ENCODE peak calls at places on chromosomes 11 and 22, in five cellular contexts. One of them, this sample, is unnamed.
A peak's percentile ranks its signal among the peaks of the same experiment; 100 is the strongest.

GRCh38 chr11:9264381-9265210 is 554 bp downstream of the DENND5A start:
- DNase-seq in right lobe of liver: peak; percentile 51
- DNase-seq in astrocyte: peak; percentile 67
- DNase-seq in psoas muscle: peak; percentile 64
- DNase-seq in tibial artery: peak; percentile 84
- DNase-seq in this sample: peak; percentile 89

GRCh38 chr11:12932485-12932884 is 76.6 kb upstream of the RASSF10 start:
- DNase-seq in right lobe of liver: no peak
- DNase-seq in astrocyte: no peak
- DNase-seq in psoas muscle: no peak
- DNase-seq in tibial artery: no peak
- DNase-seq in this sample: no peak

GRCh38 chr11:116192509-116193206 is 580.1 kb downstream of the BUD13 start:
- DNase-seq in right lobe of liver: no peak
- DNase-seq in astrocyte: no peak
- DNase-seq in psoas muscle: no peak
- DNase-seq in tibial artery: no peak
- DNase-seq in this sample: no peak

GRCh38 chr11:71532016-71532610 is 5.0 kb downstream of the KRTAP5-7 start:
- DNase-seq in right lobe of liver: no peak
- DNase-seq in astrocyte: no peak
- DNase-seq in psoas muscle: no peak
- DNase-seq in tibial artery: peak; percentile 6
- DNase-seq in this sample: no peak

GRCh38 chr11:33692013-33692504 is 8.6 kb downstream of the C11orf91 start:
- DNase-seq in right lobe of liver: peak; percentile 44
- DNase-seq in astrocyte: peak; percentile 97
- DNase-seq in psoas muscle: peak; percentile 68
- DNase-seq in tibial artery: peak; percentile 83
- DNase-seq in this sample: no peak

GRCh38 chr11:125072210-125072960 is 9.3 kb downstream of the SLC37A2 start:
- DNase-seq in right lobe of liver: peak; percentile 19
- DNase-seq in astrocyte: no peak
- DNase-seq in psoas muscle: no peak
- DNase-seq in tibial artery: no peak
- DNase-seq in this sample: no peak

GRCh38 chr22:47686594-47687363 is 924.3 kb downstream of the TBC1D22A start:
- DNase-seq in right lobe of liver: no peak
- DNase-seq in astrocyte: no peak
- DNase-seq in psoas muscle: no peak
- DNase-seq in tibial artery: no peak
- DNase-seq in this sample: no peak

GRCh38 chr22:38868886-38869381 is 3.1 kb downstream of the CBX6 start:
- DNase-seq in right lobe of liver: peak; percentile 86
- DNase-seq in astrocyte: no peak
- DNase-seq in psoas muscle: peak; percentile 83
- DNase-seq in tibial artery: peak; percentile 86
- DNase-seq in this sample: peak; percentile 99

GRCh38 chr11:95335989-95336388 is 105.0 kb upstream of the SESN3 start:
- DNase-seq in right lobe of liver: no peak
- DNase-seq in astrocyte: no peak
- DNase-seq in psoas muscle: no peak
- DNase-seq in tibial artery: no peak
- DNase-seq in this sample: no peak

GRCh38 chr11:127640822-127641485 is 640.4 kb upstream of the KIRREL3 start:
- DNase-seq in right lobe of liver: no peak
- DNase-seq in astrocyte: peak; percentile 40
- DNase-seq in psoas muscle: no peak
- DNase-seq in tibial artery: no peak
- DNase-seq in this sample: no peak

GRCh38 chr22:37401401-37401859 is 25.8 kb downstream of the ELFN2 start:
- DNase-seq in right lobe of liver: no peak
- DNase-seq in astrocyte: peak; percentile 53
- DNase-seq in psoas muscle: no peak
- DNase-seq in tibial artery: no peak
- DNase-seq in this sample: peak; percentile 89

GRCh38 chr11:133355095-133355494 is 177.2 kb downstream of the OPCML start:
- DNase-seq in right lobe of liver: no peak
- DNase-seq in astrocyte: no peak
- DNase-seq in psoas muscle: no peak
- DNase-seq in tibial artery: no peak
- DNase-seq in this sample: no peak

GRCh38 chr11:33633251-33634003 is 67.2 kb downstream of the C11orf91 start:
- DNase-seq in right lobe of liver: no peak
- DNase-seq in astrocyte: peak; percentile 74
- DNase-seq in psoas muscle: no peak
- DNase-seq in tibial artery: no peak
- DNase-seq in this sample: peak; percentile 85

GRCh38 chr22:28892175-28892731 is 8.9 kb downstream of the ZNRF3 start:
- DNase-seq in right lobe of liver: no peak
- DNase-seq in astrocyte: no peak
- DNase-seq in psoas muscle: no peak
- DNase-seq in tibial artery: peak; percentile 11
- DNase-seq in this sample: no peak

DNA sequence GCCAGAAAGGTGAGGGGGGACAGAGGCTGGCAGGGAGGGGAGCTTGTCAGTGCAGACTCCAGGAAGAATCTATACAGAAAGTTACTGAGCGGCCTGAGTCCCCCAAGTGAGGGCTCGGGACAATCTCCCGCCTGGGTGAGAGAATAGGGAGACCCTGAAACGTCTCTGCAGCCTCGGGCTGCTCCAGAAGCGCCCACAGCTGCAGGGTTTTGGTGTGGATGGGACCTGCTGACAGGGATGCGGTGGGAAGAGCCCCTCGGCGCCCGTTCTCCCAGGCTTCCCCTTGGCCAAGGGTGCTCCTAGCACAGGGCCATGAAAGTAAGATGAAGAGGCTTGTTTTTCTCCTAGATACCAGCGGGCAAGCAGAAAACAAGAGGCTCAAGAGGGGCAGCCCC is 743 bp upstream of the RCE1 start:
- DNase-seq in right lobe of liver: no peak
- DNase-seq in astrocyte: no peak
- DNase-seq in psoas muscle: no peak
- DNase-seq in tibial artery: no peak
- DNase-seq in this sample: no peak
- H3K36me3 ChIP-seq in right lobe of liver: peaks cover 2% of the 10 kb centered on the region
- H3K36me3 ChIP-seq in astrocyte: peaks cover 8% of the 10 kb centered on the region
- H3K36me3 ChIP-seq in psoas muscle: peaks cover 4% of the 10 kb centered on the region
- H3K36me3 ChIP-seq in tibial artery: peaks cover 20% of the 10 kb centered on the region
- H3K36me3 ChIP-seq in this sample: peaks cover 13% of the 10 kb centered on the region

DNA sequence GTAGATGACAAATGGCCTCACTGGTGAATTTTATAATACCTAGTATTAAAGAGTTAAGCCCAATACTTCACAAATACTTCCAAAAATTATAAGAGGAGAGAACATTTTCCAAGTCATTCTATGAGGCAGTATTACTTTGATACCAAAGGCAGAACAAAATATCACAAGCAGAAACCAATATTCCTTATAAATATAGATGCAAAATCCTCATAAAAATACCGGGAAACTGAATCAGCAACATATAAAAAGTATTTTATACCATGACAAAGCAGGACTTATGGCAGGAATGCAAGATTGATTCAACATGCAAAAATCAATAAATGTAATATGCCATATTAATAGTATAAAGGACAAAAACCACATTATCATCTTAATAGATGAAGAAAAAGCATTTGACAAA is 22.1 kb upstream of the AMPD3 start:
- DNase-seq in right lobe of liver: no peak
- DNase-seq in astrocyte: no peak
- DNase-seq in psoas muscle: no peak
- DNase-seq in tibial artery: no peak
- DNase-seq in this sample: no peak
- H3K4me3 ChIP-seq in right lobe of liver: no peak overlapping the region
- H3K4me3 ChIP-seq in astrocyte: no peak overlapping the region
- H3K4me3 ChIP-seq in psoas muscle: no peak overlapping the region
- H3K4me3 ChIP-seq in tibial artery: no peak overlapping the region
- H3K4me3 ChIP-seq in this sample: no peak overlapping the region

DNA sequence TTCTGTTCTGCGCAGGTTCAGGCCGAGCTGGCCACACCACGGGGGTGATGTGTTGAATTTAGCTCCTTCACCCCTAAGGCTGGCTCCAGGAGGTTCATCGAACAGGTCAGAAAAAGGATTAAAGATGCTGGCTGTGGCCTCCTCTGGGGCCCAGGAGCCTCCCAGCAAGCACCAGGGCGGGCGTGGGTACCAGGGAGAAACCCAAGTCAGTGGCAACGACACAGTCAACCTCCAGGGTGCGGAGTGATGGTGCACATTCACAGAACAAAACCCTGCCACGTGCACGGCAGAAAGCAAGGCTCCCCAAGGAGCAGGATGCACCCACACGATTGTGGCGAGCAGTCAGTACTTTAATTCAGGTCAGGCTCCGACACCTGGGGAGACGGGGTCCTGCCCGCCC is 10.8 kb downstream of the C11orf24 start:
- DNase-seq in right lobe of liver: no peak
- DNase-seq in astrocyte: no peak
- DNase-seq in psoas muscle: no peak
- DNase-seq in tibial artery: no peak
- DNase-seq in this sample: no peak
- H3K36me3 ChIP-seq in right lobe of liver: peaks cover 40% of the 10 kb centered on the region
- H3K36me3 ChIP-seq in astrocyte: peaks cover 11% of the 10 kb centered on the region
- H3K36me3 ChIP-seq in psoas muscle: peaks cover 8% of the 10 kb centered on the region
- H3K36me3 ChIP-seq in tibial artery: peaks cover 45% of the 10 kb centered on the region
- H3K36me3 ChIP-seq in this sample: peaks cover 54% of the 10 kb centered on the region

GRCh38 chr11:59208956-59209355 is 3.8 kb downstream of the MPEG1 start:
- DNase-seq in right lobe of liver: no peak
- DNase-seq in astrocyte: peak; percentile 82
- DNase-seq in psoas muscle: no peak
- DNase-seq in tibial artery: no peak
- DNase-seq in this sample: no peak
- H3K4me3 ChIP-seq in right lobe of liver: no peak overlapping the region
- H3K4me3 ChIP-seq in astrocyte: no peak overlapping the region
- H3K4me3 ChIP-seq in psoas muscle: peak overlapping the region; percentile 15
- H3K4me3 ChIP-seq in tibial artery: no peak overlapping the region
- H3K4me3 ChIP-seq in this sample: no peak overlapping the region

GRCh38 chr11:83156996-83157754 is at the start of gene PCF11:
- DNase-seq in right lobe of liver: no peak
- DNase-seq in astrocyte: no peak
- DNase-seq in psoas muscle: no peak
- DNase-seq in tibial artery: no peak
- DNase-seq in this sample: no peak

GRCh38 chr11:83157755-83158473 is 983 bp downstream of the PCF11 start:
- DNase-seq in right lobe of liver: peak; percentile 58
- DNase-seq in astrocyte: peak; percentile 18
- DNase-seq in psoas muscle: peak; percentile 48
- DNase-seq in tibial artery: peak; percentile 82
- DNase-seq in this sample: no peak

GRCh38 chr11:83159901-83160865 is 3.3 kb downstream of the PCF11 start:
- DNase-seq in right lobe of liver: no peak
- DNase-seq in astrocyte: peak; percentile 32
- DNase-seq in psoas muscle: no peak
- DNase-seq in tibial artery: no peak
- DNase-seq in this sample: peak; percentile 75

GRCh38 chr11:83158965-83159900 is 2.3 kb downstream of the PCF11 start:
- DNase-seq in right lobe of liver: no peak
- DNase-seq in astrocyte: no peak
- DNase-seq in psoas muscle: no peak
- DNase-seq in tibial artery: no peak
- DNase-seq in this sample: no peak

DNA sequence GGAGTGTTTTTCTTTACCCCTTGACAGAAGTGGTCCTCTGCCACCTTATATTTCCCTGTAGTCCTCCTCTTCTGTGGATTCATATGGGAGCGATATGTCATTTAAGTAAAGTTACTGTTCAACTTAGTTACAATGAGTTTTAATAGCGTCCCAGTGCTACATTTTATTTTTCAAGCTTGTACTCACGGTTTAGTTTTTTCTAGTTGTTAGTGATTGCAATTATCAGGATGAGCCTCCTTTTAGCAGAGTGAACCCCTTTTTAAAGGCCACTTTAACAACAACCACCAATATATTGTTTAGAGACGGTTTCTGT is 1.5 kb downstream of the PCF11 start:
- DNase-seq in right lobe of liver: no peak
- DNase-seq in astrocyte: no peak
- DNase-seq in psoas muscle: no peak
- DNase-seq in tibial artery: no peak
- DNase-seq in this sample: no peak
- H3K36me3 ChIP-seq in right lobe of liver: no peaks in the 10 kb centered on the region
- H3K36me3 ChIP-seq in astrocyte: peaks cover 5% of the 10 kb centered on the region
- H3K36me3 ChIP-seq in psoas muscle: no peaks in the 10 kb centered on the region
- H3K36me3 ChIP-seq in tibial artery: no peaks in the 10 kb centered on the region
- H3K36me3 ChIP-seq in this sample: no peaks in the 10 kb centered on the region

DNA sequence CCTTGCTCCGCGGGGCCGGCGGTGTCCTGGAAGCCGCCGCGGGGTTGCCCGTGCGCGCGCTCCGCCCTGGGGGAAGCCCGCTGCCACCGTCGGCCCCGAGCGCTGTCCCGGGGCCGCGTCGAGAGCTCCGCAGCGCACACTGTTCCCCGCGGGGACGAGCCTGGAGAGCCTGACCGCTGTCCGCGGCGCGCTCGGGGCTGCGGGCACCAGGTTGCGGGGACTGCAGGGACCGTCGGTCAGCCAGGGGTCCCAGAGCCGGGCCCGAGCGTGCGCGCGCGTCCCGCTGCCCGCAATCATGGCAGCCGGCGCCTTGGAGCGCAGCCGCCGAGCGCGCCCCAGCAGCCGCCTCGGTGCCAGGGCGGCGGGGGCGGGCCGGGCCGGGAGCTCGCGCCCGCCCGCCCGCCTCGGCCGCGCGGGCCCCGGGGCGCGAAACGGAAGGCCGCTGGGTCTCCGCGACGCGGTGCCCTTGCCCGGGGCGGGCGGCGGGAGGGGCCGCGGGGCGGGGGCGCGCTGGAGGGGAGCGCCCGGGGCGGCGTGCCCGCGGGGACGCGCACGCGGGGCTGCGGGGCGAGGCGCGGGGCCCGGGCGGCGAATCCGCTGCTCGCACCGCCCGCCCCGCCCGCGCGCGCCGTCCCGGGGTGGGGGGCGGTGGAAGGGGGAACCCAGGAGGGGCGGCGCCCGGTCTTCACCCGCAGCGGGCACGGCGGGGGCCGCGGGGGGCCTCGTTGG is 79.4 kb upstream of the PPARA start:
- DNase-seq in right lobe of liver: peak; percentile 81
- DNase-seq in astrocyte: no peak
- DNase-seq in psoas muscle: peak; percentile 83
- DNase-seq in tibial artery: peak; percentile 86
- DNase-seq in this sample: peak; percentile 96
- H3K4me3 ChIP-seq in right lobe of liver: peak overlapping the region; percentile 86
- H3K4me3 ChIP-seq in astrocyte: peak overlapping the region; percentile 62
- H3K4me3 ChIP-seq in psoas muscle: peak overlapping the region; percentile 95
- H3K4me3 ChIP-seq in tibial artery: peak overlapping the region; percentile 90
- H3K4me3 ChIP-seq in this sample: peak overlapping the region; percentile 80